ENCODE peak calls at places on chromosome 2, in five cellular contexts. U is sigmoid colon, W is GM12878, P is GM12891, C is endothelial cell of umbilical vein. Z is an unnamed sample.

GRCh38 chr2:61356958-61357350 is 113.9 kb downstream of the USP34 start:
- DNase-seq in U (no peak), P (no peak), W (no peak), C (no peak), Z (no peak)

GRCh38 chr2:37189452-37190153 is 1.1 kb upstream of the SULT6B1 start:
- DNase-seq in P (no peak), W (no peak), U (no peak), C (peak), Z (peak)

GRCh38 chr2:226515344-226516055 is 284.1 kb downstream of the IRS1 start:
- DNase-seq in U (no peak), W (no peak), C (no peak), P (no peak), Z (no peak)

GRCh38 chr2:234674781-234675201 is 177.9 kb upstream of the ARL4C start:
- DNase-seq in U (no peak), P (no peak), C (no peak), W (no peak), Z (no peak)

GRCh38 chr2:112229365-112229764 is 25.5 kb downstream of the ZC3H8 start:
- DNase-seq in P (no peak), W (no peak), C (peak), U (no peak), Z (no peak)

GRCh38 chr2:162333968-162334367 is 10.0 kb upstream of the GCA start:
- DNase-seq in C (peak), U (no peak), P (no peak), W (no peak), Z (peak)

GRCh38 chr2:39153312-39153711 is 32.5 kb upstream of the SOS1 start:
- DNase-seq in P (no peak), C (no peak), U (no peak), W (no peak), Z (no peak)

GRCh38 chr2:145931836-145932352 is 1412.0 kb upstream of the ZEB2 start:
- DNase-seq in C (no peak), W (no peak), U (no peak), P (no peak), Z (no peak)

GRCh38 chr2:163682695-163683094 is 53.1 kb downstream of the FIGN start:
- DNase-seq in W (no peak), P (no peak), C (peak), U (no peak), Z (no peak)

GRCh38 chr2:69798909-69799526 is 30.4 kb upstream of the GMCL1 start:
- DNase-seq in P (no peak), W (no peak), U (no peak), C (peak), Z (peak)

GRCh38 chr2:24855703-24856102 is 62.5 kb downstream of the CENPO start:
- DNase-seq in W (no peak), U (peak), P (no peak), C (no peak), Z (no peak)

GRCh38 chr2:127423476-127423840 is 5.2 kb downstream of the PROC start:
- DNase-seq in C (no peak), W (no peak), P (no peak), U (no peak), Z (no peak)

GRCh38 chr2:189161894-189162293 is 17.7 kb downstream of the COL5A2 start:
- DNase-seq in U (no peak), P (no peak), W (no peak), C (no peak), Z (no peak)

GRCh38 chr2:54903736-54904554 is 146.3 kb downstream of the RTN4 start:
- DNase-seq in U (peak), W (no peak), C (peak), P (no peak), Z (no peak)

DNA sequence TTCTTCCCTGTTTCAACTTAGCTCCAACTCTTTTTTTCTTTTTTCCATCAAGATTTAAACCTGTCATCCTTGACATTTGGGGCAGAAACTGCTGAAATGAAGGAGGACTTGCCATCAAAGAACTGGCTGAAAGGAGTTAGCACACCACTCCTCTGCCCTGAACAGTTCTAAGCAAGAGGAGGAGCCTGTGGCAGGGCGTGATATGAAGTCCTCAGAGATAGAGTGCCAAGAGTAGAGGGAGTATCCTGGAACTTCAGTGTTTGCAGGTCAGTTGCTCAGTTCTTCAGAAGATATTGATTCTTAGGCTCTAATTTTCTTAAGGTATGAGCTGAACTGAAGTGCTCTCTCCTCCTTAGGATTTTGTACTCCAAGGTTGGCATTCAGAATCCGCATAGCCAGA is 15.2 kb downstream of the NABP1 start:
- DNase-seq in U (no peak), C (no peak), W (no peak), P (no peak), Z (peak)
- TF ChIP-seq POLR2A in U (no peak), C (no peak), W (peak), P (no peak), Z (peak)

GRCh38 chr2:215363461-215364156 is 51.8 kb downstream of the ATIC start:
- DNase-seq in U (no peak), C (no peak), P (no peak), W (no peak), Z (no peak)
- TF ChIP-seq POLR2A in U (no peak), C (peak), P (no peak), W (no peak), Z (no peak)

GRCh38 chr2:233208382-233209116 is 42.9 kb upstream of the ATG16L1 start:
- DNase-seq in U (no peak), P (no peak), W (no peak), C (no peak), Z (no peak)
- TF ChIP-seq POLR2A in U (no peak), P (no peak), W (peak), C (no peak), Z (no peak)

GRCh38 chr2:120177011-120177621 is 46.1 kb downstream of the TMEM185B start:
- DNase-seq in P (peak), W (peak), C (peak), U (no peak), Z (peak)
- TF ChIP-seq POLR2A in P (peak), W (peak), C (no peak), U (no peak), Z (peak)

GRCh38 chr2:27071990-27072830 is 756 bp upstream of the OST4 start:
- DNase-seq in W (no peak), C (peak), U (peak), P (no peak), Z (no peak)

GRCh38 chr2:27072950-27073349 is 1.5 kb upstream of the OST4 start:
- DNase-seq in C (no peak), U (no peak), W (no peak), P (no peak), Z (no peak)

GRCh38 chr2:27069961-27070618 is 1.4 kb downstream of the OST4 start:
- DNase-seq in P (no peak), W (no peak), U (peak), C (no peak), Z (no peak)

GRCh38 chr2:27070653-27071276 is 689 bp downstream of the OST4 start:
- DNase-seq in P (no peak), C (no peak), U (no peak), W (no peak), Z (no peak)

DNA sequence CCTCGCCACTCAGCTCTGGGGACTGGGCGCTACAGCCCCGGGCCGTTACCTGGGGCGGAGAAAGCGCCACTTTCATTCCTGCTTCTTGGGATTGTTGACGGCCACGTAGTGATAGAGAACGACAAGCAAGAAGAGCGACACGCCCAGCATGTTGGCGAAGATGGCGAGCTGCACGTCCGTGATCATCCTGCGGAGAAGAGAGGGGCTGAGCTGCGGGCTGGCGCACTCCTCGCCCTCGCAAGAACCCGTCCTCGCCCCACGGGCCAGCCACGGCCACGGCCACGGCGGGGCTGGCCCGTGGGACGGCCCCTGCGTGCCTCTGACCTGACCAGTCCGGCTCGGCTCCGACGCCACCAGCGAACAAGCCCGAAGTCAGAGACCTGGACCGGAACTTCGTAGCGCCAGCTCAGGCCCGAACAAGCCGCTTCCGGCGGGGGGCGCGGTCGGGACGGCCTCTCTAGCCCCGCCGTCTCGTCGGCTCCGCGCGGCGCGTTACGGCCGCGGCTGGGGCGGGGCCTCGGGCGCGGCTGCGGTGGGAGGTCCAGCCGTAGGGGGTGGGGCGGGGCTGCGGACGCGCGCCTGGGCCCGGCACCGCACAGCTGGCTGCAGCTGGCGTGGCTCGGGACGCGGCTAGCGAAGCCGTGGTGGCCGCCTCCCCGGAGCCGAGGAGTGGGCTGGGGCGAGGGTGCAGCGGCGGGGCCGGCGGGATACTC is at the start of gene OST4:
- DNase-seq in W (no peak), P (peak), U (peak), C (peak), Z (peak)
- TF ChIP-seq POLR2A in W (peak), P (peak), U (peak), C (peak), Z (peak)

Z was measured in erythroblast.